ENCODE peak calls at places on chromosomes 13 and 19, in ten cellular contexts. G is GM19239; Y is adrenal gland; X is fibroblast of lung; W is anterior cingulate cortex; U is HT1080; Q is M059J; F is GM04503; O is CD8-positive, alpha-beta memory T cell; K is cardiac muscle cell. M is an unnamed sample.

GRCh38 chr19:27393591-27393990 is 1819.4 kb downstream of the UQCRFS1 start:
- DNase-seq in G (no peak), Y (no peak), X (no peak), W (no peak), U (no peak), Q (no peak), F (no peak), O (no peak), K (no peak), M (no peak)

GRCh38 chr19:15502264-15502663 is 6.1 kb upstream of the CYP4F22 start:
- DNase-seq in G (no peak), Y (no peak), X (no peak), W (no peak), U (no peak), Q (no peak), F (no peak), O (no peak), K (no peak), M (no peak)

GRCh38 chr13:53250272-53250875 is 221.8 kb downstream of the OLFM4 start:
- DNase-seq in G (peak), Y (peak), X (peak), W (no peak), U (peak), Q (peak), F (peak), O (peak), K (peak), M (peak)

GRCh38 chr13:93234459-93234858 is 7.9 kb downstream of the GPC6 start:
- DNase-seq in G (no peak), Y (no peak), X (no peak), W (no peak), U (no peak), Q (no peak), F (no peak), O (no peak), K (no peak), M (no peak)

GRCh38 chr13:96730676-96731075 is 263.6 kb downstream of the OXGR1 start:
- DNase-seq in G (no peak), Y (no peak), X (no peak), W (no peak), U (peak), Q (peak), F (no peak), O (no peak), K (no peak), M (no peak)

GRCh38 chr19:48695743-48696352 is at the start of gene FUT2:
- DNase-seq in G (no peak), Y (no peak), X (no peak), W (no peak), U (no peak), Q (no peak), F (no peak), O (no peak), K (no peak), M (no peak)

GRCh38 chr19:12841094-12841493 is 2.8 kb downstream of the MAST1 start:
- DNase-seq in G (no peak), Y (peak), X (no peak), W (no peak), U (no peak), Q (no peak), F (no peak), O (no peak), K (peak), M (no peak)

GRCh38 chr13:107680115-107680514 is 535.2 kb downstream of the LIG4 start:
- DNase-seq in G (no peak), Y (no peak), X (no peak), W (no peak), U (peak), Q (no peak), F (no peak), O (no peak), K (peak), M (peak)

GRCh38 chr13:50589651-50590054 is 253.8 kb downstream of the DLEU7 start:
- DNase-seq in G (no peak), Y (peak), X (peak), W (no peak), U (peak), Q (peak), F (peak), O (no peak), K (peak), M (no peak)

GRCh38 chr13:103403814-103404213 is 337.6 kb upstream of the SLC10A2 start:
- DNase-seq in G (no peak), Y (no peak), X (no peak), W (no peak), U (no peak), Q (no peak), F (no peak), O (no peak), K (no peak), M (no peak)

GRCh38 chr13:51797664-51798488 is 6.1 kb downstream of the DHRS12 start:
- DNase-seq in G (peak), Y (peak), X (peak), W (peak), U (peak), Q (peak), F (no peak), O (peak), K (peak), M (no peak)

GRCh38 chr13:111202745-111203144 is 87.6 kb downstream of the ARHGEF7 start:
- DNase-seq in G (peak), Y (peak), X (peak), W (no peak), U (peak), Q (peak), F (peak), O (peak), K (peak), M (peak)

GRCh38 chr13:99383511-99383921 is 76.3 kb upstream of the GPR183 start:
- DNase-seq in G (no peak), Y (no peak), X (no peak), W (no peak), U (no peak), Q (no peak), F (no peak), O (peak), K (no peak), M (no peak)

GRCh38 chr13:22240716-22241115 is 569.8 kb downstream of the FGF9 start:
- DNase-seq in G (no peak), Y (no peak), X (no peak), W (no peak), U (no peak), Q (no peak), F (no peak), O (no peak), K (no peak), M (no peak)

GRCh38 chr13:60335531-60335930 is 61.5 kb upstream of the TDRD3 start:
- DNase-seq in G (no peak), Y (no peak), X (peak), W (no peak), U (no peak), Q (peak), F (no peak), O (peak), K (peak), M (no peak)

GRCh38 chr13:111539252-111539651 is 218.8 kb downstream of the TEX29 start:
- DNase-seq in G (no peak), Y (no peak), X (no peak), W (no peak), U (no peak), Q (no peak), F (no peak), O (no peak), K (no peak), M (no peak)

GRCh38 chr13:42246541-42246940 is 25.4 kb upstream of the AKAP11 start:
- DNase-seq in G (no peak), Y (no peak), X (no peak), W (no peak), U (no peak), Q (no peak), F (no peak), O (no peak), K (no peak), M (no peak)

GRCh38 chr19:4916292-4917082 is 7.2 kb downstream of the UHRF1 start:
- DNase-seq in G (peak), Y (no peak), X (no peak), W (no peak), U (no peak), Q (no peak), F (no peak), O (peak), K (no peak), M (no peak)

GRCh38 chr13:99856021-99856420 is 115.5 kb downstream of the ZIC5 start:
- DNase-seq in G (no peak), Y (no peak), X (no peak), W (no peak), U (no peak), Q (no peak), F (no peak), O (no peak), K (no peak), M (no peak)

GRCh38 chr19:57465680-57466381 is 8.9 kb upstream of the VN1R1 start:
- DNase-seq in G (no peak), Y (no peak), X (no peak), W (no peak), U (peak), Q (peak), F (no peak), O (no peak), K (peak), M (peak)

GRCh38 chr13:99087954-99088491 is 110.2 kb upstream of the DOCK9 start:
- DNase-seq in G (no peak), Y (no peak), X (no peak), W (no peak), U (no peak), Q (no peak), F (no peak), O (no peak), K (no peak), M (no peak)